ENCODE peak calls at places on chromosomes 1 and 21, in ten cellular contexts. G is A172; K is HFFc6; W is left cardiac atrium; V is stimulated activated naive B cell treated with anti-CD40 and anti-IgM and Interleukin-4, amounts not matched to agents 10 μg/mL and 1 μg/mL and 100 μg/mL, for 72 hours; F is GM06990; A is GM13977; Z is NCI-H345; J is kidney tubule cell; E is NCI-H1694. Y is an unnamed sample.

GRCh38 chr1:33043267-33044090 is 6.8 kb upstream of the AK2 start:
- DNase-seq in G (no peak), K (no peak), W (no peak), V (no peak), F (no peak), A (no peak), Z (no peak), J (no peak), E (no peak), Y (no peak)

GRCh38 chr1:58818075-58818474 is 34.2 kb upstream of the JUN start:
- DNase-seq in G (peak), K (peak), W (no peak), V (no peak), F (no peak), A (no peak), Z (no peak), J (peak), E (no peak), Y (no peak)

GRCh38 chr1:17596651-17597509 is 57.4 kb downstream of the ARHGEF10L start:
- DNase-seq in G (no peak), K (no peak), W (no peak), V (no peak), F (no peak), A (no peak), Z (peak), J (no peak), E (no peak), Y (no peak)

GRCh38 chr21:31514598-31514997 is 144.9 kb upstream of the SOD1 start:
- DNase-seq in G (no peak), K (no peak), W (no peak), V (no peak), F (no peak), A (no peak), Z (peak), J (no peak), E (peak), Y (no peak)

GRCh38 chr1:64906447-64906846 is 59.9 kb downstream of the JAK1 start:
- DNase-seq in G (no peak), K (no peak), W (no peak), V (no peak), F (no peak), A (no peak), Z (no peak), J (peak), E (no peak), Y (no peak)

GRCh38 chr1:178091986-178092745 is 1.7 kb upstream of the RASAL2 start:
- DNase-seq in G (peak), K (peak), W (no peak), V (no peak), F (no peak), A (no peak), Z (no peak), J (peak), E (no peak), Y (no peak)

GRCh38 chr1:205438213-205439158 is 16.6 kb upstream of the LEMD1 start:
- DNase-seq in G (peak), K (peak), W (peak), V (no peak), F (no peak), A (no peak), Z (peak), J (peak), E (peak), Y (peak)

GRCh38 chr1:183276386-183276785 is 90.3 kb downstream of the LAMC2 start:
- DNase-seq in G (no peak), K (peak), W (no peak), V (no peak), F (no peak), A (no peak), Z (no peak), J (no peak), E (no peak), Y (no peak)

GRCh38 chr1:181676269-181676668 is 193.0 kb downstream of the CACNA1E start:
- DNase-seq in G (peak), K (no peak), W (no peak), V (no peak), F (no peak), A (peak), Z (peak), J (peak), E (no peak), Y (no peak)

GRCh38 chr1:47643506-47644215 is 205.8 kb downstream of the FOXD2 start:
- DNase-seq in G (no peak), K (no peak), W (no peak), V (no peak), F (no peak), A (no peak), Z (no peak), J (no peak), E (no peak), Y (no peak)

Y was measured in Right ventricle myocardium inferior.